ENCODE peak calls at places on chromosomes 7 and 10, in nine cellular contexts. One of them, this sample, is unnamed.

GRCh38 chr7:139943391-139943790 is 114.3 kb downstream of the TBXAS1 start:
- DNase-seq in activated CD4-positive, CD25-positive, alpha-beta regulatory T cell: no peak
- DNase-seq in lung: no peak
- DNase-seq in PC-3: no peak
- DNase-seq in HTR-8/SVneo: no peak
- DNase-seq in NCI-H2029: no peak
- DNase-seq in IMR-90: no peak
- DNase-seq in MCF 10A: no peak
- DNase-seq in Caki2: no peak
- DNase-seq in this sample: no peak

GRCh38 chr7:49486974-49487919 is 286.2 kb upstream of the VWC2 start:
- DNase-seq in activated CD4-positive, CD25-positive, alpha-beta regulatory T cell: no peak
- DNase-seq in lung: no peak
- DNase-seq in PC-3: no peak
- DNase-seq in HTR-8/SVneo: no peak
- DNase-seq in NCI-H2029: no peak
- DNase-seq in IMR-90: no peak
- DNase-seq in MCF 10A: no peak
- DNase-seq in Caki2: no peak
- DNase-seq in this sample: no peak

GRCh38 chr7:159152816-159153215 is 8.1 kb upstream of the VIPR2 start:
- DNase-seq in activated CD4-positive, CD25-positive, alpha-beta regulatory T cell: no peak
- DNase-seq in lung: no peak
- DNase-seq in PC-3: no peak
- DNase-seq in HTR-8/SVneo: no peak
- DNase-seq in NCI-H2029: no peak
- DNase-seq in IMR-90: no peak
- DNase-seq in MCF 10A: no peak
- DNase-seq in Caki2: no peak
- DNase-seq in this sample: no peak

GRCh38 chr10:88190540-88191213 is 327.3 kb downstream of the PTEN start:
- DNase-seq in activated CD4-positive, CD25-positive, alpha-beta regulatory T cell: no peak
- DNase-seq in lung: no peak
- DNase-seq in PC-3: no peak
- DNase-seq in HTR-8/SVneo: no peak
- DNase-seq in NCI-H2029: no peak
- DNase-seq in IMR-90: no peak
- DNase-seq in MCF 10A: no peak
- DNase-seq in Caki2: no peak
- DNase-seq in this sample: no peak

GRCh38 chr7:69967152-69967591 is 368.9 kb downstream of the AUTS2 start:
- DNase-seq in activated CD4-positive, CD25-positive, alpha-beta regulatory T cell: no peak
- DNase-seq in lung: peak
- DNase-seq in PC-3: no peak
- DNase-seq in HTR-8/SVneo: no peak
- DNase-seq in NCI-H2029: no peak
- DNase-seq in IMR-90: no peak
- DNase-seq in MCF 10A: no peak
- DNase-seq in Caki2: no peak
- DNase-seq in this sample: no peak

GRCh38 chr7:155738652-155739537 is 73.4 kb downstream of the SHH start:
- DNase-seq in activated CD4-positive, CD25-positive, alpha-beta regulatory T cell: peak
- DNase-seq in lung: peak
- DNase-seq in PC-3: peak
- DNase-seq in HTR-8/SVneo: peak
- DNase-seq in NCI-H2029: peak
- DNase-seq in IMR-90: peak
- DNase-seq in MCF 10A: peak
- DNase-seq in Caki2: peak
- DNase-seq in this sample: peak

GRCh38 chr7:128909605-128910568 is 622 bp downstream of the KCP start:
- DNase-seq in activated CD4-positive, CD25-positive, alpha-beta regulatory T cell: no peak
- DNase-seq in lung: no peak
- DNase-seq in PC-3: no peak
- DNase-seq in HTR-8/SVneo: no peak
- DNase-seq in NCI-H2029: no peak
- DNase-seq in IMR-90: peak
- DNase-seq in MCF 10A: no peak
- DNase-seq in Caki2: peak
- DNase-seq in this sample: peak

GRCh38 chr7:1364906-1365570 is 94.2 kb downstream of the MICALL2 start:
- DNase-seq in activated CD4-positive, CD25-positive, alpha-beta regulatory T cell: no peak
- DNase-seq in lung: no peak
- DNase-seq in PC-3: no peak
- DNase-seq in HTR-8/SVneo: no peak
- DNase-seq in NCI-H2029: no peak
- DNase-seq in IMR-90: no peak
- DNase-seq in MCF 10A: no peak
- DNase-seq in Caki2: no peak
- DNase-seq in this sample: no peak

GRCh38 chr10:122147731-122148130 is 123.4 kb upstream of the BTBD16 start:
- DNase-seq in activated CD4-positive, CD25-positive, alpha-beta regulatory T cell: no peak
- DNase-seq in lung: no peak
- DNase-seq in PC-3: no peak
- DNase-seq in HTR-8/SVneo: no peak
- DNase-seq in NCI-H2029: no peak
- DNase-seq in IMR-90: no peak
- DNase-seq in MCF 10A: no peak
- DNase-seq in Caki2: no peak
- DNase-seq in this sample: peak